ENCODE peak calls at places on chromosomes 7 and 10, in six cellular contexts. E, L, U, T, H and P are unnamed samples.

GRCh38 chr10:118990326-118990725 is 39.2 kb upstream of the NANOS1 start:
- DNase-seq in E (no peak), L (no peak), H (no peak), T (no peak), U (no peak), P (no peak)

GRCh38 chr10:56317603-56318002 is 43.5 kb downstream of the ZWINT start:
- DNase-seq in E (no peak), T (no peak), U (no peak), H (no peak), L (no peak), P (no peak)

GRCh38 chr10:69389827-69390490 is 26.8 kb downstream of the TACR2 start:
- DNase-seq in T (peak), E (peak), L (no peak), H (no peak), U (peak), P (peak)

GRCh38 chr7:111990597-111990996 is 215.6 kb downstream of the DOCK4 start:
- DNase-seq in E (no peak), T (no peak), U (no peak), H (no peak), L (no peak), P (no peak)

GRCh38 chr7:148318092-148318756 is 272.3 kb upstream of the C7orf33 start:
- DNase-seq in E (no peak), H (no peak), T (no peak), U (no peak), L (no peak), P (no peak)

GRCh38 chr7:93159490-93159889 is 11.3 kb upstream of the SAMD9L start:
- DNase-seq in H (no peak), L (no peak), U (peak), E (no peak), T (peak), P (peak)

GRCh38 chr10:50431118-50431517 is 179.8 kb upstream of the ASAH2 start:
- DNase-seq in U (peak), H (no peak), E (no peak), T (no peak), L (no peak), P (peak)

GRCh38 chr7:64463636-64464375 is 99.1 kb downstream of the ZNF680 start:
- DNase-seq in L (peak), U (peak), H (peak), E (no peak), T (no peak), P (no peak)

GRCh38 chr10:22648547-22648961 is 65.8 kb downstream of the PIP4K2A start:
- DNase-seq in E (no peak), L (no peak), T (peak), H (no peak), U (peak), P (peak)

GRCh38 chr10:58512470-58513188 is at the start of gene BICC1:
- DNase-seq in U (peak), T (peak), E (peak), L (peak), H (no peak), P (peak)

GRCh38 chr7:8378349-8379019 is 54.9 kb upstream of the NXPH1 start:
- DNase-seq in H (no peak), L (no peak), U (no peak), E (no peak), T (no peak), P (no peak)

GRCh38 chr10:73997479-73997805 is 474 bp upstream of the VCL start:
- DNase-seq in E (no peak), H (peak), L (no peak), T (no peak), U (no peak), P (no peak)

GRCh38 chr7:3673524-3673923 is 372.5 kb downstream of the SDK1 start:
- DNase-seq in E (peak), T (no peak), H (peak), L (no peak), U (no peak), P (peak)

GRCh38 chr7:5598769-5599371 is 175.2 kb upstream of the TNRC18 start:
- DNase-seq in T (no peak), L (no peak), H (no peak), U (no peak), E (peak), P (no peak)

GRCh38 chr7:86908948-86909347 is 150.5 kb downstream of the ELAPOR2 start:
- DNase-seq in H (no peak), T (peak), U (peak), L (no peak), E (no peak), P (peak)

GRCh38 chr10:62581351-62581750 is 207.2 kb downstream of the ZNF365 start:
- DNase-seq in E (no peak), L (no peak), H (no peak), U (no peak), T (no peak), P (peak)

GRCh38 chr10:129383651-129384050 is 83.4 kb upstream of the MGMT start:
- DNase-seq in U (no peak), L (no peak), T (no peak), H (no peak), E (no peak), P (no peak)

GRCh38 chr7:1548438-1548831 is 7.6 kb downstream of the TMEM184A start:
- DNase-seq in H (no peak), T (no peak), L (no peak), U (no peak), E (peak), P (no peak)

GRCh38 chr10:110501142-110501937 is 3.6 kb downstream of the DUSP5 start:
- DNase-seq in U (peak), H (no peak), L (peak), E (peak), T (peak), P (peak)

GRCh38 chr7:106679153-106679931 is 18.4 kb upstream of the CCDC71L start:
- DNase-seq in T (peak), E (peak), L (no peak), H (no peak), U (peak), P (peak)

GRCh38 chr10:17394854-17395253 is 59.5 kb downstream of the ST8SIA6 start:
- DNase-seq in E (no peak), H (no peak), U (no peak), T (no peak), L (no peak), P (no peak)

GRCh38 chr10:14560274-14560673 is 214.4 kb downstream of the FAM107B start:
- DNase-seq in U (peak), H (no peak), E (peak), L (no peak), T (peak), P (peak)

GRCh38 chr7:156432018-156432417 is 208.6 kb upstream of the RNF32 start:
- DNase-seq in L (no peak), E (no peak), U (no peak), T (no peak), H (no peak), P (no peak)

GRCh38 chr7:67913604-67914003 is 917.0 kb downstream of the TYW1 start:
- DNase-seq in L (peak), E (no peak), T (peak), H (no peak), U (no peak), P (peak)

GRCh38 chr10:110076559-110077318 is 69.0 kb downstream of the ADD3 start:
- DNase-seq in H (peak), E (peak), T (peak), L (no peak), U (peak), P (peak)

GRCh38 chr7:92306153-92306552 is 60.4 kb downstream of the ANKIB1 start:
- DNase-seq in H (no peak), U (peak), E (no peak), T (no peak), L (no peak), P (peak)

GRCh38 chr10:58870070-58870469 is 306.4 kb upstream of the PHYHIPL start:
- DNase-seq in L (no peak), E (no peak), T (no peak), H (no peak), U (no peak), P (no peak)

GRCh38 chr7:50214141-50214670 is 90.3 kb upstream of the IKZF1 start:
- DNase-seq in T (no peak), H (no peak), E (no peak), U (no peak), L (no peak), P (no peak)

GRCh38 chr7:128093606-128094005 is 62.4 kb upstream of the LRRC4 start:
- DNase-seq in T (no peak), U (no peak), L (no peak), E (no peak), H (no peak), P (no peak)

GRCh38 chr7:83324596-83324995 is 161.9 kb upstream of the PCLO start:
- DNase-seq in T (no peak), H (no peak), E (no peak), U (no peak), L (no peak), P (no peak)

GRCh38 chr7:152894295-152895170 is 135.0 kb downstream of the ACTR3B start:
- DNase-seq in H (no peak), U (no peak), E (peak), L (no peak), T (peak), P (no peak)

GRCh38 chr10:97407211-97407951 is 6.2 kb upstream of the RRP12 start:
- DNase-seq in L (peak), U (peak), E (peak), H (peak), T (peak), P (peak)

GRCh38 chr7:158651968-158652555 is 52.5 kb downstream of the NCAPG2 start:
- DNase-seq in T (no peak), E (no peak), H (no peak), U (peak), L (no peak), P (no peak)

GRCh38 chr10:107104026-107104652 is 60.4 kb downstream of the SORCS1 start:
- DNase-seq in L (no peak), E (no peak), T (no peak), U (no peak), H (no peak), P (no peak)

GRCh38 chr7:139635521-139636240 is 112.2 kb downstream of the CLEC2L start:
- DNase-seq in E (no peak), U (no peak), T (no peak), H (peak), L (no peak), P (no peak)

GRCh38 chr7:39446546-39446945 is 119.7 kb upstream of the YAE1 start:
- DNase-seq in L (no peak), E (no peak), H (no peak), T (no peak), U (no peak), P (no peak)